ENCODE peak calls at places on chromosomes 4 and X, in nine cellular contexts. B is retina, I is NCI-H2029, P is IMR-90, R is M059J, J is amniotic stem cell, F is ACHN, E is NCI-H526, L is GM12865. Z is an unnamed sample.

GRCh38 chr4:156778093-156778492 is 193.5 kb downstream of the PDGFC start:
- DNase-seq in B (no peak), R (peak), F (no peak), J (no peak), I (no peak), E (no peak), L (no peak), P (peak), Z (no peak)

GRCh38 chrX:40146471-40147398 is 49.0 kb upstream of the BCOR start:
- DNase-seq in L (peak), J (no peak), I (peak), F (peak), R (peak), P (peak), E (peak), B (peak), Z (no peak)

GRCh38 chrX:30794497-30794896 is 94.6 kb downstream of the TAB3 start:
- DNase-seq in F (no peak), R (no peak), J (no peak), L (no peak), P (no peak), I (no peak), E (no peak), B (no peak), Z (no peak)

GRCh38 chrX:115268421-115268820 is 21.1 kb upstream of the LUZP4 start:
- DNase-seq in L (peak), I (no peak), P (peak), F (peak), R (peak), E (peak), B (no peak), J (no peak), Z (no peak)

GRCh38 chr4:53688186-53688790 is 97.0 kb upstream of the LNX1 start:
- DNase-seq in E (no peak), J (peak), F (peak), I (no peak), B (no peak), L (peak), R (peak), P (peak), Z (no peak)

GRCh38 chr4:79578613-79579012 is 170.6 kb upstream of the GK2 start:
- DNase-seq in P (no peak), F (no peak), L (no peak), B (no peak), R (no peak), J (no peak), I (no peak), E (no peak), Z (no peak)

GRCh38 chr4:158891256-158891655 is 122.4 kb downstream of the FNIP2 start:
- DNase-seq in R (no peak), I (no peak), E (peak), J (no peak), P (no peak), F (no peak), B (no peak), L (no peak), Z (no peak)

GRCh38 chrX:41875142-41875541 is 48.2 kb downstream of the CASK start:
- DNase-seq in P (peak), B (no peak), I (no peak), J (no peak), L (no peak), F (no peak), E (no peak), R (peak), Z (no peak)

GRCh38 chrX:106481341-106481740 is 130.4 kb upstream of the RADX start:
- DNase-seq in L (peak), P (peak), F (peak), B (peak), R (peak), J (peak), I (peak), E (peak), Z (no peak)

GRCh38 chrX:68504237-68504636 is 5.4 kb downstream of the YIPF6 start:
- DNase-seq in J (no peak), R (peak), L (peak), B (no peak), F (peak), P (peak), E (no peak), I (no peak), Z (no peak)

GRCh38 chr4:120071192-120071795 is 4.6 kb upstream of the MAD2L1 start:
- DNase-seq in E (peak), J (peak), R (peak), I (peak), P (peak), F (peak), L (peak), B (peak), Z (peak)

GRCh38 chr4:153593166-153593565 is 90.9 kb upstream of the TLR2 start:
- DNase-seq in E (no peak), B (no peak), I (no peak), L (no peak), P (no peak), J (no peak), F (no peak), R (peak), Z (no peak)

GRCh38 chrX:97740886-97741285 is 857.2 kb downstream of the RPA4 start:
- DNase-seq in B (no peak), J (no peak), L (no peak), P (no peak), F (no peak), I (no peak), R (peak), E (no peak), Z (no peak)

GRCh38 chr4:154399259-154399974 is 92.2 kb downstream of the DCHS2 start:
- DNase-seq in R (peak), I (no peak), E (peak), P (peak), F (peak), J (no peak), B (peak), L (no peak), Z (no peak)

GRCh38 chr4:57504139-57504538 is 394.0 kb upstream of the IGFBP7 start:
- DNase-seq in R (no peak), P (no peak), L (no peak), B (no peak), I (peak), E (no peak), F (no peak), J (no peak), Z (peak)

GRCh38 chr4:88820723-88821368 is 123.2 kb upstream of the NAP1L5 start:
- DNase-seq in R (no peak), I (peak), E (peak), B (peak), J (no peak), L (no peak), P (peak), F (no peak), Z (no peak)